ENCODE peak calls at places on chromosomes 12 and 14, in five cellular contexts. One of them, this sample, is unnamed.

GRCh38 chr12:105278043-105278697 is 42.2 kb upstream of the APPL2 start:
- DNase-seq in lung: no peak
- DNase-seq in stimulated activated CD8-positive, alpha-beta memory T cell treated with anti-CD3 and anti-CD28 coated beads, Interleukin-4, amount 100 ng/mL, for 1 hour: no peak
- DNase-seq in epithelial cell of esophagus: no peak
- DNase-seq in occipital lobe: no peak
- DNase-seq in this sample: no peak

GRCh38 chr14:22303589-22304195 is 285.3 kb downstream of the DAD1 start:
- DNase-seq in lung: no peak
- DNase-seq in stimulated activated CD8-positive, alpha-beta memory T cell treated with anti-CD3 and anti-CD28 coated beads, Interleukin-4, amount 100 ng/mL, for 1 hour: no peak
- DNase-seq in epithelial cell of esophagus: peak
- DNase-seq in occipital lobe: no peak
- DNase-seq in this sample: no peak

GRCh38 chr14:68379510-68380303 is 413.2 kb downstream of the ZFP36L1 start:
- DNase-seq in lung: no peak
- DNase-seq in stimulated activated CD8-positive, alpha-beta memory T cell treated with anti-CD3 and anti-CD28 coated beads, Interleukin-4, amount 100 ng/mL, for 1 hour: no peak
- DNase-seq in epithelial cell of esophagus: no peak
- DNase-seq in occipital lobe: no peak
- DNase-seq in this sample: peak

GRCh38 chr14:58414845-58415244 is 12.5 kb downstream of the TIMM9 start:
- DNase-seq in lung: no peak
- DNase-seq in stimulated activated CD8-positive, alpha-beta memory T cell treated with anti-CD3 and anti-CD28 coated beads, Interleukin-4, amount 100 ng/mL, for 1 hour: no peak
- DNase-seq in epithelial cell of esophagus: peak
- DNase-seq in occipital lobe: no peak
- DNase-seq in this sample: no peak

GRCh38 chr14:51807355-51807754 is 53.1 kb upstream of the GNG2 start:
- DNase-seq in lung: no peak
- DNase-seq in stimulated activated CD8-positive, alpha-beta memory T cell treated with anti-CD3 and anti-CD28 coated beads, Interleukin-4, amount 100 ng/mL, for 1 hour: no peak
- DNase-seq in epithelial cell of esophagus: no peak
- DNase-seq in occipital lobe: no peak
- DNase-seq in this sample: no peak

GRCh38 chr14:88706425-88706824 is 86.3 kb downstream of the EML5 start:
- DNase-seq in lung: no peak
- DNase-seq in stimulated activated CD8-positive, alpha-beta memory T cell treated with anti-CD3 and anti-CD28 coated beads, Interleukin-4, amount 100 ng/mL, for 1 hour: no peak
- DNase-seq in epithelial cell of esophagus: peak
- DNase-seq in occipital lobe: no peak
- DNase-seq in this sample: no peak

GRCh38 chr12:116339800-116340371 is 62.4 kb upstream of the MED13L start:
- DNase-seq in lung: no peak
- DNase-seq in stimulated activated CD8-positive, alpha-beta memory T cell treated with anti-CD3 and anti-CD28 coated beads, Interleukin-4, amount 100 ng/mL, for 1 hour: no peak
- DNase-seq in epithelial cell of esophagus: peak
- DNase-seq in occipital lobe: no peak
- DNase-seq in this sample: no peak

GRCh38 chr14:92351750-92352149 is 28.8 kb downstream of the SLC24A4 start:
- DNase-seq in lung: no peak
- DNase-seq in stimulated activated CD8-positive, alpha-beta memory T cell treated with anti-CD3 and anti-CD28 coated beads, Interleukin-4, amount 100 ng/mL, for 1 hour: no peak
- DNase-seq in epithelial cell of esophagus: no peak
- DNase-seq in occipital lobe: no peak
- DNase-seq in this sample: no peak

GRCh38 chr12:991350-992278 is 591 bp downstream of the ERC1 start:
- DNase-seq in lung: no peak
- DNase-seq in stimulated activated CD8-positive, alpha-beta memory T cell treated with anti-CD3 and anti-CD28 coated beads, Interleukin-4, amount 100 ng/mL, for 1 hour: no peak
- DNase-seq in epithelial cell of esophagus: no peak
- DNase-seq in occipital lobe: peak
- DNase-seq in this sample: peak

GRCh38 chr12:32240833-32241232 is 134.2 kb downstream of the BICD1 start:
- DNase-seq in lung: no peak
- DNase-seq in stimulated activated CD8-positive, alpha-beta memory T cell treated with anti-CD3 and anti-CD28 coated beads, Interleukin-4, amount 100 ng/mL, for 1 hour: no peak
- DNase-seq in epithelial cell of esophagus: peak
- DNase-seq in occipital lobe: no peak
- DNase-seq in this sample: peak

GRCh38 chr14:52405314-52405713 is 91.2 kb downstream of the PTGER2 start:
- DNase-seq in lung: no peak
- DNase-seq in stimulated activated CD8-positive, alpha-beta memory T cell treated with anti-CD3 and anti-CD28 coated beads, Interleukin-4, amount 100 ng/mL, for 1 hour: no peak
- DNase-seq in epithelial cell of esophagus: no peak
- DNase-seq in occipital lobe: no peak
- DNase-seq in this sample: no peak

GRCh38 chr12:110537605-110538409 is 35.7 kb downstream of the RAD9B start:
- DNase-seq in lung: peak
- DNase-seq in stimulated activated CD8-positive, alpha-beta memory T cell treated with anti-CD3 and anti-CD28 coated beads, Interleukin-4, amount 100 ng/mL, for 1 hour: no peak
- DNase-seq in epithelial cell of esophagus: peak
- DNase-seq in occipital lobe: no peak
- DNase-seq in this sample: no peak

GRCh38 chr12:12546314-12546772 is 16.3 kb downstream of the DUSP16 start:
- DNase-seq in lung: no peak
- DNase-seq in stimulated activated CD8-positive, alpha-beta memory T cell treated with anti-CD3 and anti-CD28 coated beads, Interleukin-4, amount 100 ng/mL, for 1 hour: no peak
- DNase-seq in epithelial cell of esophagus: peak
- DNase-seq in occipital lobe: no peak
- DNase-seq in this sample: no peak

GRCh38 chr12:127342861-127343260 is 924.1 kb upstream of the TMEM132C start:
- DNase-seq in lung: no peak
- DNase-seq in stimulated activated CD8-positive, alpha-beta memory T cell treated with anti-CD3 and anti-CD28 coated beads, Interleukin-4, amount 100 ng/mL, for 1 hour: no peak
- DNase-seq in epithelial cell of esophagus: no peak
- DNase-seq in occipital lobe: no peak
- DNase-seq in this sample: no peak

GRCh38 chr14:61320806-61321384 is 484 bp upstream of the PRKCH start:
- DNase-seq in lung: no peak
- DNase-seq in stimulated activated CD8-positive, alpha-beta memory T cell treated with anti-CD3 and anti-CD28 coated beads, Interleukin-4, amount 100 ng/mL, for 1 hour: no peak
- DNase-seq in epithelial cell of esophagus: peak
- DNase-seq in occipital lobe: no peak
- DNase-seq in this sample: no peak

GRCh38 chr12:124231980-124232653 is 62.8 kb upstream of the RFLNA start:
- DNase-seq in lung: peak
- DNase-seq in stimulated activated CD8-positive, alpha-beta memory T cell treated with anti-CD3 and anti-CD28 coated beads, Interleukin-4, amount 100 ng/mL, for 1 hour: no peak
- DNase-seq in epithelial cell of esophagus: no peak
- DNase-seq in occipital lobe: no peak
- DNase-seq in this sample: peak

GRCh38 chr12:132222096-132222807 is 78.0 kb downstream of the NOC4L start:
- DNase-seq in lung: no peak
- DNase-seq in stimulated activated CD8-positive, alpha-beta memory T cell treated with anti-CD3 and anti-CD28 coated beads, Interleukin-4, amount 100 ng/mL, for 1 hour: no peak
- DNase-seq in epithelial cell of esophagus: peak
- DNase-seq in occipital lobe: no peak
- DNase-seq in this sample: peak

GRCh38 chr14:64979336-64980074 is 7.2 kb upstream of the FNTB start:
- DNase-seq in lung: no peak
- DNase-seq in stimulated activated CD8-positive, alpha-beta memory T cell treated with anti-CD3 and anti-CD28 coated beads, Interleukin-4, amount 100 ng/mL, for 1 hour: no peak
- DNase-seq in epithelial cell of esophagus: no peak
- DNase-seq in occipital lobe: no peak
- DNase-seq in this sample: peak